ENCODE peak calls at places on chromosomes 11 and 22, in six cellular contexts. E is NCI-H748 treated with DMSO at 0.1 percent for 48 hours; Z is heart left ventricle; Q is nephron progenitor cell; M is stimulated activated CD8-positive, alpha-beta memory T cell treated with anti-CD3 and anti-CD28 coated beads, Interleukin-4, amount 100 ng/mL, for 1 hour; F is left lung. K is an unnamed sample.

GRCh38 chr11:75033916-75034315 is 45.2 kb downstream of the NEU3 start:
- DNase-seq in Z (no peak), F (no peak), Q (no peak), E (no peak), M (no peak), K (no peak)

GRCh38 chr11:11607772-11608171 is 14.0 kb downstream of the GALNT18 start:
- DNase-seq in M (no peak), Q (no peak), Z (no peak), F (no peak), E (no peak), K (no peak)

GRCh38 chr11:10770626-10771254 is 19.7 kb downstream of the CTR9 start:
- DNase-seq in F (no peak), E (no peak), Q (peak; percentile 57), Z (peak; percentile 58), M (no peak), K (no peak)

GRCh38 chr22:17119481-17120202 is 1.5 kb downstream of the TMEM121B start:
- DNase-seq in Q (peak; percentile 35), Z (peak; percentile 65), E (no peak), M (no peak), F (peak; percentile 88), K (no peak)

GRCh38 chr11:130478204-130478701 is 29.8 kb downstream of the ADAMTS15 start:
- DNase-seq in F (no peak), M (no peak), Q (peak; percentile 50), E (no peak), Z (peak; percentile 86), K (no peak)

GRCh38 chr11:57647960-57648776 is 1.5 kb downstream of the YPEL4 start:
- DNase-seq in E (no peak), Z (no peak), Q (no peak), M (no peak), F (no peak), K (no peak)

GRCh38 chr11:8698917-8699441 is 16.4 kb downstream of the RPL27A start:
- DNase-seq in Q (no peak), E (no peak), Z (no peak), F (no peak), M (no peak), K (no peak)

GRCh38 chr11:32479291-32479690 is 44.0 kb upstream of the WT1 start:
- DNase-seq in Q (no peak), Z (no peak), E (no peak), F (no peak), M (no peak), K (no peak)

GRCh38 chr11:18974192-18974591 is 35.0 kb upstream of the MRGPRX1 start:
- DNase-seq in M (no peak), Z (no peak), Q (no peak), F (no peak), E (no peak), K (no peak)

GRCh38 chr11:10451399-10452116 is 3.5 kb upstream of the AMPD3 start:
- DNase-seq in Z (no peak), F (no peak), Q (no peak), M (no peak), E (no peak), K (no peak)

GRCh38 chr11:76382209-76382608 is 1.1 kb downstream of the GVQW3 start:
- DNase-seq in M (no peak), Z (no peak), F (no peak), Q (no peak), E (no peak), K (no peak)

GRCh38 chr22:31920306-31920705 is 24.0 kb upstream of the YWHAH start:
- DNase-seq in Z (no peak), F (no peak), E (no peak), M (no peak), Q (no peak), K (no peak)

GRCh38 chr22:25487508-25487907 is 77.0 kb upstream of the GRK3 start:
- DNase-seq in F (no peak), E (no peak), M (no peak), Q (no peak), Z (no peak), K (no peak)

GRCh38 chr11:24556693-24557092 is 59.8 kb downstream of the LUZP2 start:
- DNase-seq in Z (no peak), E (no peak), M (no peak), Q (no peak), F (no peak), K (no peak)

GRCh38 chr11:44066732-44067131 is 662 bp downstream of the ACCS start:
- DNase-seq in Z (no peak), E (no peak), F (no peak), M (no peak), Q (no peak), K (no peak)

GRCh38 chr11:26219506-26220117 is 112.3 kb upstream of the ANO3 start:
- DNase-seq in F (no peak), E (no peak), Q (no peak), M (no peak), Z (no peak), K (no peak)

GRCh38 chr11:102513869-102514268 is 16.7 kb downstream of the MMP7 start:
- DNase-seq in E (no peak), Z (no peak), Q (no peak), M (no peak), F (no peak), K (no peak)

GRCh38 chr22:29755889-29756288 is 10.9 kb downstream of the ZMAT5 start:
- DNase-seq in Z (no peak), E (no peak), Q (no peak), M (no peak), F (peak; percentile 14), K (no peak)

GRCh38 chr11:2276280-2276998 is 6.1 kb upstream of the ASCL2 start:
- DNase-seq in E (no peak), F (no peak), Z (no peak), M (no peak), Q (no peak), K (no peak)

GRCh38 chr11:114010931-114011330 is 36.0 kb downstream of the HTR3A start:
- DNase-seq in F (no peak), Q (no peak), M (no peak), E (no peak), Z (no peak), K (no peak)

GRCh38 chr22:42473484-42474193 is 41.4 kb upstream of the NFAM1 start:
- DNase-seq in F (no peak), Q (no peak), Z (no peak), E (peak; percentile 48), M (no peak), K (no peak)

GRCh38 chr22:47395481-47395880 is 633.0 kb downstream of the TBC1D22A start:
- DNase-seq in M (no peak), F (no peak), Q (no peak), E (peak; percentile 95), Z (no peak), K (no peak)

GRCh38 chr11:78161937-78162336 is 22.5 kb upstream of the ALG8 start:
- DNase-seq in Z (peak; percentile 62), M (no peak), Q (no peak), F (no peak), E (no peak), K (no peak)

GRCh38 chr11:11982975-11983374 is 25.5 kb downstream of the DKK3 start:
- DNase-seq in Z (no peak), Q (no peak), F (no peak), E (no peak), M (no peak), K (no peak)

GRCh38 chr22:39254789-39255298 is 10.1 kb upstream of the PDGFB start:
- DNase-seq in F (no peak), Z (peak; percentile 61), Q (no peak), M (no peak), E (no peak), K (no peak)

GRCh38 chr11:64234840-64235379 is 526 bp downstream of the VEGFB start:
- DNase-seq in Q (peak; percentile 59), F (peak; percentile 90), Z (peak; percentile 75), E (no peak), M (no peak), K (peak; percentile 62)

GRCh38 chr22:36028646-36029405 is at the start of gene RBFOX2:
- DNase-seq in M (peak; percentile 37), Q (peak; percentile 99), Z (peak; percentile 98), E (peak; percentile 82), F (peak; percentile 95), K (peak; percentile 64)

GRCh38 chr22:49305215-49305965 is 522.3 kb downstream of the BRD1 start:
- DNase-seq in Z (peak; percentile 50), E (peak; percentile 24), Q (peak; percentile 97), F (peak; percentile 90), M (peak; percentile 25), K (peak; percentile 27)

GRCh38 chr11:44955019-44955738 is 4.5 kb upstream of the TP53I11 start:
- DNase-seq in F (peak; percentile 84), M (no peak), Q (no peak), E (no peak), Z (peak; percentile 70), K (no peak)

GRCh38 chr22:37681556-37682049 is 4.5 kb upstream of the NOL12 start:
- DNase-seq in M (peak; percentile 64), E (peak; percentile 13), Z (peak; percentile 77), Q (peak; percentile 68), F (peak; percentile 87), K (peak; percentile 72)

GRCh38 chr11:59756845-59757244 is 1.7 kb downstream of the STX3 start:
- DNase-seq in E (no peak), Q (peak; percentile 5), M (no peak), Z (no peak), F (no peak), K (no peak)

GRCh38 chr11:68012843-68013610 is 2.9 kb downstream of the ALDH3B1 start:
- DNase-seq in Z (no peak), E (no peak), Q (no peak), F (peak; percentile 77), M (no peak), K (no peak)

GRCh38 chr11:91296628-91297027 is 928.0 kb upstream of the FAT3 start:
- DNase-seq in Z (no peak), Q (no peak), E (no peak), F (no peak), M (no peak), K (no peak)

GRCh38 chr22:49789289-49790141 is 38.2 kb downstream of the BRD1 start:
- DNase-seq in E (no peak), Q (no peak), M (no peak), Z (peak; percentile 70), F (peak; percentile 82), K (peak; percentile 67)

GRCh38 chr22:47297261-47298016 is 535.0 kb downstream of the TBC1D22A start:
- DNase-seq in Q (no peak), Z (no peak), F (no peak), E (no peak), M (no peak), K (no peak)

GRCh38 chr11:4025957-4026324 is 68.7 kb upstream of the RRM1 start:
- DNase-seq in Z (no peak), M (no peak), E (no peak), Q (no peak), F (no peak), K (no peak)

GRCh38 chr11:10602366-10602765 is 33.9 kb upstream of the LYVE1 start:
- DNase-seq in Z (no peak), M (no peak), E (no peak), Q (no peak), F (no peak), K (no peak)

GRCh38 chr22:42408276-42408675 is 23.9 kb downstream of the NFAM1 start:
- DNase-seq in E (no peak), M (no peak), F (no peak), Z (no peak), Q (no peak), K (no peak)

GRCh38 chr11:64887757-64888405 is 9.5 kb upstream of the EHD1 start:
- DNase-seq in M (peak; percentile 72), E (peak; percentile 26), Q (peak; percentile 92), F (peak; percentile 99), Z (peak; percentile 85), K (peak; percentile 84)